ENCODE peak calls at places on chromosomes 1 and 21, in seven cellular contexts. Q is transverse colon, X is stomach, M is suprapubic skin, J is sigmoid colon, U is HepG2, S is esophagus muscularis mucosa. B is an unnamed sample. For H3K4me1, the result is how much of the 10 kb centered on the place peaks cover.

GRCh38 chr1:11887666-11888007 is 28.9 kb upstream of the NPPB start:
- DNase-seq in Q (no peak), X (no peak), M (no peak), J (no peak), U (no peak), S (no peak), B (no peak)

GRCh38 chr1:15441247-15441646 is 3.0 kb downstream of the CTRC start:
- DNase-seq in Q (no peak), X (no peak), M (no peak), J (no peak), U (no peak), S (no peak), B (no peak)

GRCh38 chr21:36700961-36701911 is 2.3 kb downstream of the SIM2 start:
- DNase-seq in Q (no peak), X (no peak), M (no peak), J (no peak), U (no peak), S (no peak), B (peak)

GRCh38 chr1:230858918-230859819 is 9.2 kb downstream of the C1orf198 start:
- DNase-seq in Q (no peak), X (no peak), M (no peak), J (no peak), U (no peak), S (no peak), B (no peak)

GRCh38 chr1:22428672-22429071 is 23.0 kb upstream of the ZBTB40 start:
- DNase-seq in Q (peak), X (no peak), M (no peak), J (no peak), U (peak), S (peak), B (no peak)

GRCh38 chr1:16175610-16176553 is 20.0 kb upstream of the EPHA2 start:
- DNase-seq in Q (peak), X (peak), M (peak), J (peak), U (no peak), S (no peak), B (peak)

GRCh38 chr1:150537732-150538684 is 11.2 kb upstream of the ADAMTSL4 start:
- DNase-seq in Q (no peak), X (no peak), M (no peak), J (peak), U (no peak), S (peak), B (no peak)

GRCh38 chr1:150567717-150568561 is 11.5 kb downstream of the MCL1 start:
- DNase-seq in Q (peak), X (peak), M (peak), J (peak), U (peak), S (no peak), B (no peak)

GRCh38 chr21:28734522-28735175 is 258.0 kb downstream of the LTN1 start:
- DNase-seq in Q (no peak), X (no peak), M (no peak), J (no peak), U (no peak), S (no peak), B (no peak)

GRCh38 chr1:155847823-155848529 is 9.0 kb downstream of the GON4L start:
- DNase-seq in Q (no peak), X (no peak), M (no peak), J (no peak), U (no peak), S (no peak), B (no peak)

GRCh38 chr1:28141685-28142084 is 34.8 kb downstream of the PTAFR start:
- DNase-seq in Q (no peak), X (no peak), M (no peak), J (no peak), U (no peak), S (no peak), B (no peak)

GRCh38 chr1:24018611-24019580 is 38.8 kb upstream of the SRSF10 start:
- DNase-seq in Q (peak), X (peak), M (peak), J (peak), U (peak), S (peak), B (peak)

GRCh38 chr1:208524376-208524775 is 280.2 kb upstream of the PLXNA2 start:
- DNase-seq in Q (no peak), X (no peak), M (no peak), J (no peak), U (no peak), S (no peak), B (no peak)

GRCh38 chr21:26849428-26850115 is 4.4 kb upstream of the ADAMTS1 start:
- DNase-seq in Q (no peak), X (no peak), M (no peak), J (no peak), U (peak), S (no peak), B (no peak)

GRCh38 chr1:57600424-57600823 is 176.6 kb upstream of the DAB1 start:
- DNase-seq in Q (no peak), X (no peak), M (no peak), J (no peak), U (no peak), S (no peak), B (no peak)

GRCh38 chr1:191343816-191344215 is 814.4 kb upstream of the RGS18 start:
- DNase-seq in Q (no peak), X (no peak), M (no peak), J (no peak), U (no peak), S (no peak), B (no peak)

GRCh38 chr21:17461014-17461413 is 51.8 kb upstream of the CXADR start:
- DNase-seq in Q (no peak), X (no peak), M (no peak), J (no peak), U (no peak), S (no peak), B (no peak)

GRCh38 chr1:83693409-83694126 is 305.4 kb downstream of the TTLL7 start:
- DNase-seq in Q (no peak), X (no peak), M (no peak), J (no peak), U (no peak), S (no peak), B (no peak)

GRCh38 chr1:210358511-210359148 is 29.9 kb downstream of the HHAT start:
- DNase-seq in Q (no peak), X (peak), M (no peak), J (no peak), U (no peak), S (no peak), B (no peak)

GRCh38 chr1:241048558-241048957 is 308.4 kb downstream of the RGS7 start:
- DNase-seq in Q (no peak), X (no peak), M (no peak), J (no peak), U (no peak), S (no peak), B (no peak)

GRCh38 chr1:200738733-200739498 is at the start of gene CAMSAP2:
- DNase-seq in Q (peak), X (peak), M (peak), J (peak), U (peak), S (peak), B (peak)

GRCh38 chr1:91940496-91940895 is 8.7 kb upstream of the BRDT start:
- DNase-seq in Q (no peak), X (no peak), M (no peak), J (no peak), U (no peak), S (no peak), B (no peak)

GRCh38 chr1:159595006-159595405 is 7.4 kb downstream of the APCS start:
- DNase-seq in Q (no peak), X (no peak), M (no peak), J (no peak), U (no peak), S (no peak), B (no peak)

DNA sequence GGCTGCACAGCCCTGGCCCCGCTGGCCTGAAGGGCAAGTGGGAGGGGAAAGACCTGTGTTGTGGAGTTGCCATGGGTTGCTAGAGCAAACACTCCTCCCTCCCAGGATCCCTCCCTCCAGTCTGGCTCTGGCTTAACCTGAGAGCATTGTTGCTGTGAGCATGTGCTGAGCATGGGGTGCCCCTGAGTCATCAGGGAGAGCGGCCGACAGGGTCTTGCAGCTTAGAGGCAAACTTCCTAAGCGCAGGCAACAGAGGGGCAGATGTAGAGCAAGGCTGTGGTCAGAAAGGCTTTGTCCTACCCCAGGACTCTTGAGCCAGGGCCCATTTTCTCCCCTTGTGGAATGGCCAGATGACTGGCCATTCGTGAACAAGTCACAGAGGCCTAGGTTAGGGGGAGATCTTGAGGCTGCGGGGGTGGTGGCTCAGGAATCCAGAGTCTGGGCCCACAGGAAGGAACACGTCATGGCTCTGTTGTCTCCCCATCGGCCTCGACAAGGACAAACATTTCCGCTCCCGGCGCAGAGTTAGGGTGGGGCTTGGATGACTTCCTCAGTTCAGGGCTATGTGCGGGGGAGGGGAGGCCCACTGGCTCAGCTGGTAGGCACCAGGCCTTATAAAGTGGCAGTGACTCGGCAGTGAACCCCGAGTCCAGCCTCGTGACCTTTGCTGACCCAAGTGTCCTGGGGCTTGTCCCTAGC is 362 bp upstream of the DYNLT4 start:
- DNase-seq in Q (peak), X (peak), M (peak), J (peak), U (peak), S (peak), B (peak)
- TF ChIP-seq POLR2AphosphoS5 in Q (peak), X (peak), M (peak), J (peak), U (peak), S (peak), B (peak)

GRCh38 chr1:245153081-245153644 is 1.6 kb upstream of the KIF26B start:
- DNase-seq in Q (peak), X (peak), M (no peak), J (no peak), U (peak), S (no peak), B (peak)
- TF ChIP-seq EP300 in Q (no peak), X (no peak), M (no peak), J (no peak), U (no peak), S (no peak), B (no peak)

GRCh38 chr1:54337034-54337433 is 69.2 kb downstream of the SSBP3 start:
- DNase-seq in Q (no peak), X (no peak), M (no peak), J (no peak), U (no peak), S (no peak), B (no peak)
- H3K4me1 ChIP-seq in Q (under half), X (half or more), M (half or more), J (half or more), U (under half), S (half or more), B (half or more)

GRCh38 chr1:67747667-67748066 is 62.7 kb downstream of the GADD45A start:
- DNase-seq in Q (no peak), X (no peak), M (no peak), J (no peak), U (no peak), S (no peak), B (no peak)
- TF ChIP-seq POLR2AphosphoS5 in Q (peak), X (peak), M (no peak), J (no peak), U (no peak), S (no peak), B (no peak)

GRCh38 chr1:248828845-248829244 is 3.1 kb upstream of the SH3BP5L start:
- DNase-seq in Q (no peak), X (no peak), M (no peak), J (no peak), U (peak), S (no peak), B (no peak)
- TF ChIP-seq EP300 in Q (no peak), X (no peak), M (no peak), J (no peak), U (peak), S (no peak), B (no peak)